ENCODE peak calls at places on chromosomes 4 and X, in eight cellular contexts. F, E, N, A, H, B, I and D are unnamed samples.

GRCh38 chrX:78595901-78596502 is 63.1 kb downstream of the RTL3 start:
- DNase-seq in H (no peak), I (no peak), B (peak), A (peak), E (no peak), N (no peak), F (no peak), D (no peak)

GRCh38 chr4:8039290-8039689 is 99.6 kb upstream of the AFAP1 start:
- DNase-seq in N (no peak), E (no peak), H (no peak), F (no peak), A (peak), I (no peak), B (no peak), D (no peak)

GRCh38 chr4:3041192-3042142 is 32.9 kb downstream of the HTT-AS start:
- DNase-seq in E (peak), B (peak), F (peak), I (peak), A (no peak), N (peak), H (no peak), D (no peak)

GRCh38 chrX:1093586-1094538 is 118.6 kb downstream of the CRLF2 start:
- DNase-seq in E (no peak), A (no peak), N (no peak), F (no peak), B (no peak), I (no peak), H (no peak), D (no peak)

GRCh38 chr4:164949448-164950118 is 27.9 kb downstream of the TRIM61 start:
- DNase-seq in H (no peak), N (no peak), F (no peak), B (no peak), A (peak), I (no peak), E (no peak), D (no peak)

GRCh38 chrX:38805294-38806053 is 4.2 kb downstream of the MID1IP1 start:
- DNase-seq in I (peak), N (no peak), B (peak), E (peak), F (peak), H (peak), A (peak), D (no peak)

GRCh38 chr4:152591361-152591760 is 55.5 kb upstream of the FBXW7 start:
- DNase-seq in A (peak), H (no peak), N (peak), I (peak), F (peak), E (peak), B (peak), D (no peak)

GRCh38 chr4:96974295-96974694 is 1134.4 kb downstream of the PDHA2 start:
- DNase-seq in H (no peak), A (no peak), I (no peak), E (no peak), N (no peak), F (no peak), B (no peak), D (no peak)

GRCh38 chr4:153611679-153612078 is 72.4 kb upstream of the TLR2 start:
- DNase-seq in B (peak), I (peak), E (no peak), H (no peak), A (no peak), N (no peak), F (peak), D (no peak)

GRCh38 chr4:152613841-152614240 is 66.0 kb downstream of the TMEM154 start:
- DNase-seq in B (no peak), F (no peak), I (no peak), A (no peak), E (no peak), H (no peak), N (no peak), D (no peak)

GRCh38 chrX:21946925-21947641 is 6.6 kb downstream of the SMS start:
- DNase-seq in B (peak), A (no peak), I (peak), N (no peak), F (peak), H (no peak), E (no peak), D (no peak)

GRCh38 chrX:132004728-132005127 is 18.4 kb upstream of the STK26 start:
- DNase-seq in E (no peak), B (peak), F (no peak), H (no peak), N (no peak), A (no peak), I (peak), D (no peak)

GRCh38 chrX:18951032-18951431 is 32.9 kb downstream of the PHKA2 start:
- DNase-seq in A (no peak), H (no peak), I (no peak), B (no peak), N (no peak), F (no peak), E (no peak), D (no peak)

GRCh38 chr4:104064650-104065577 is 345.1 kb upstream of the TACR3 start:
- DNase-seq in B (peak), N (no peak), H (no peak), A (peak), I (peak), F (peak), E (peak), D (no peak)

GRCh38 chr4:158170691-158171455 is 2.0 kb downstream of the GASK1B start:
- DNase-seq in B (peak), I (peak), H (no peak), A (no peak), F (peak), N (no peak), E (peak), D (no peak)

GRCh38 chr4:188534297-188534696 is 395.1 kb downstream of the TRIML1 start:
- DNase-seq in E (no peak), I (no peak), H (no peak), A (no peak), B (no peak), N (no peak), F (no peak), D (no peak)

GRCh38 chrX:152072236-152072635 is 66.1 kb downstream of the MAGEA10 start:
- DNase-seq in E (no peak), N (no peak), F (peak), A (no peak), H (no peak), I (peak), B (peak), D (no peak)

GRCh38 chr4:76943790-76944189 is 5.8 kb upstream of the SEPTIN11 start:
- DNase-seq in H (no peak), I (no peak), E (peak), A (no peak), F (peak), B (peak), N (no peak), D (no peak)

GRCh38 chr4:90419124-90419711 is 292.0 kb downstream of the CCSER1 start:
- DNase-seq in B (peak), H (no peak), E (no peak), A (no peak), N (no peak), I (peak), F (peak), D (no peak)

GRCh38 chr4:4507923-4508322 is 33.9 kb downstream of the STX18 start:
- DNase-seq in I (peak), B (no peak), F (no peak), E (no peak), A (no peak), N (no peak), H (no peak), D (no peak)

GRCh38 chr4:155338196-155338595 is 38.6 kb downstream of the MAP9 start:
- DNase-seq in I (no peak), B (no peak), E (no peak), F (no peak), A (no peak), H (no peak), N (no peak), D (no peak)

GRCh38 chrX:119647552-119648420 is 41.6 kb upstream of the NKRF start:
- DNase-seq in H (no peak), I (no peak), N (peak), A (no peak), B (no peak), E (no peak), F (no peak), D (peak)

GRCh38 chr4:115356176-115356575 is 242.8 kb upstream of the NDST4 start:
- DNase-seq in E (no peak), B (no peak), I (no peak), A (no peak), F (peak), H (no peak), N (no peak), D (no peak)

GRCh38 chr4:89111833-89112563 is 665 bp downstream of the TIGD2 start:
- DNase-seq in I (peak), B (peak), A (peak), E (no peak), N (no peak), F (peak), H (no peak), D (no peak)

GRCh38 chr4:184028571-184028996 is 123.5 kb downstream of the STOX2 start:
- DNase-seq in H (no peak), E (no peak), I (no peak), F (no peak), B (no peak), A (no peak), N (no peak), D (no peak)

GRCh38 chr4:39539026-39539690 is 11.9 kb upstream of the UGDH start:
- DNase-seq in A (no peak), F (no peak), H (no peak), N (no peak), B (no peak), E (no peak), I (peak), D (no peak)

GRCh38 chrX:129359269-129359668 is 164.0 kb downstream of the SMARCA1 start:
- DNase-seq in A (no peak), F (peak), B (peak), H (no peak), E (no peak), N (no peak), I (peak), D (no peak)

GRCh38 chrX:85326234-85327059 is 53.0 kb downstream of the POF1B start:
- DNase-seq in N (no peak), B (no peak), E (peak), I (no peak), A (no peak), H (no peak), F (no peak), D (no peak)

GRCh38 chr4:683982-684571 is 4.9 kb downstream of the SLC49A3 start:
- DNase-seq in A (peak), N (no peak), I (peak), H (no peak), B (no peak), E (peak), F (peak), D (no peak)

GRCh38 chr4:5460106-5460801 is 248.1 kb downstream of the EVC2 start:
- DNase-seq in E (no peak), F (peak), I (peak), N (no peak), H (no peak), B (peak), A (peak), D (no peak)

GRCh38 chr4:80182237-80182866 is 15.0 kb upstream of the PRDM8 start:
- DNase-seq in A (no peak), F (no peak), I (no peak), E (no peak), N (no peak), H (no peak), B (no peak), D (no peak)

GRCh38 chr4:24686866-24687672 is 102.7 kb upstream of the DHX15 start:
- DNase-seq in E (peak), F (no peak), H (no peak), N (no peak), I (peak), A (no peak), B (no peak), D (no peak)

GRCh38 chr4:182955411-182955810 is 38.2 kb upstream of the DCTD start:
- DNase-seq in B (peak), F (peak), H (no peak), A (no peak), E (no peak), I (no peak), N (no peak), D (no peak)

GRCh38 chrX:1244164-1245076 is 24.2 kb upstream of the CSF2RA start:
- DNase-seq in N (no peak), I (no peak), H (no peak), A (no peak), B (no peak), E (no peak), F (no peak), D (no peak)